ENCODE peak calls at places on chromosomes 3 and 15, in ten cellular contexts. V is fibroblast of lung, B is PC-3, I is trophoblast cell, H is H9, Q is GM23248, N is OCI-LY7, M is neuronal stem cell, R is SK-N-SH, E is Karpas-422. A is an unnamed sample.

GRCh38 chr15:40992825-40993224 is 39.6 kb downstream of the CHAC1 start:
- DNase-seq in E (no peak), B (no peak), H (no peak), V (no peak), Q (no peak), I (peak), N (no peak), R (no peak), M (no peak), A (no peak)

GRCh38 chr3:58234516-58234931 is 3.1 kb upstream of the ABHD6 start:
- DNase-seq in Q (peak), V (peak), E (no peak), I (no peak), B (peak), H (no peak), N (no peak), M (no peak), R (no peak), A (peak)

GRCh38 chr3:143084856-143085731 is 34.5 kb upstream of the CHST2 start:
- DNase-seq in E (peak), B (peak), I (peak), R (no peak), Q (peak), H (no peak), M (no peak), N (no peak), V (no peak), A (peak)

GRCh38 chr15:66454143-66454542 is 43.4 kb downstream of the SNAPC5 start:
- DNase-seq in V (peak), R (no peak), H (no peak), M (no peak), E (no peak), B (peak), I (no peak), N (no peak), Q (peak), A (no peak)

GRCh38 chr3:134713673-134714072 is 62.9 kb upstream of the KY start:
- DNase-seq in R (no peak), V (no peak), M (no peak), B (no peak), E (peak), N (no peak), I (no peak), Q (no peak), H (no peak), A (no peak)

GRCh38 chr3:39127907-39128303 is 20.4 kb downstream of the TTC21A start:
- DNase-seq in I (no peak), Q (no peak), R (no peak), E (no peak), B (no peak), V (no peak), M (no peak), H (no peak), N (peak), A (no peak)

GRCh38 chr15:61062268-61062667 is 166.8 kb downstream of the RORA start:
- DNase-seq in H (no peak), I (no peak), Q (no peak), B (no peak), R (no peak), E (no peak), V (no peak), M (no peak), N (no peak), A (no peak)

GRCh38 chr3:17055374-17056276 is 170.9 kb downstream of the PLCL2 start:
- DNase-seq in M (no peak), B (no peak), I (no peak), N (no peak), H (no peak), E (no peak), V (peak), Q (peak), R (no peak), A (peak)

DNA sequence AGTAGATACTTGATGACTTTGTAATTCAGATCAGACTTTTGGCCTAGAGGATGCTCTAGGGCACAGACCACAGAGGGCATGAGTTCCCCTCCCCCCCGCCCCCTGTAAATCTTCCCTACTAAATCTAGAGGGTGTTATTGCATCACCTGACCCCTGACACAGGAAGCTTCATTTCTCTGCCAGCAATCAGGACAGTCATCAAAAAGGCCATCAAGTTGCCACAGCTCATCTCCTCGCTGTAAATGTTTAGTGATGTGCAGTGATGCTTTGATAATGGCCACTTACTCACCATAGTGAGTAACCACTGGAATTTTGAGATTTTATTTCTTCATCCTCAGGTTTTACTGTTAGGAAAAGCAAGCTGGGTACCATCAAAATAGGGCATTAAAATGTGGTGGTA is 289.2 kb upstream of the CHRM5 start:
- DNase-seq in E (no peak), B (no peak), R (no peak), I (no peak), N (peak), H (no peak), V (no peak), M (no peak), Q (peak), A (no peak)
- H3K4me2 ChIP-seq in E (no peak), B (no peak), R (no peak), I (no peak), N (peak), H (no peak), V (no peak), M (no peak), Q (no peak), A (no peak)

DNA sequence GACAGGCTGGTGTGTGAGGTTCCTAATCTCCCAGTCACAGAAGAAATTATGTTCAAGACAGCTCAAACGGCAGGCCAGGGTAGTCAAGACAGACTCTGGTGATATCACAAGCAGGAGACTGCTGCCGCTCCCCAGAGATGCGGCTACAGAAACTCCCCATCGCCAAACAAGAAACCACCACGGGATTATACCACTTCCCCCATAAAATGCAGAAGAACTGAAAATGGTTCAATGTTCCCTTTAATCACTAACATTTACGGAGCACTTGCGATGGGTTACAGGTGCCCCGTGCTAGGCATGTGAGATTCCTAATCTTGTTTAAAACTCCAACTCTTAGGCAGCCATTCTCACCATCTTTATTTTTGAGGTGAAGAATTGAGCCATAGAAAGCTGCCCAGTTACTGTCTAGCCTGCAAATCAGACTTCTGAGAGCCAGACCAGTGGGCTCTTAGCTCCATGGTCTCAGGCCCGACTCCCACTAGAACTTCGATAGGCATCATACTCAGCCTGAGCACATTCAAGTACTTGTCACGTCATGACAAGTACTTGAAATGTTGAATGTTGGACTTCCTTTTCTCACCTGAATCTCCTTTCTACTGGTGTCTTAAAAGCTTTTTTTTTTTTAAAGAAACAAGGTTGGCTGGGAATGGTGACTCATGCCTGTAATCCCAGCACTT is 58.4 kb downstream of the TBC1D2B start:
- DNase-seq in V (no peak), R (no peak), M (no peak), E (no peak), N (no peak), Q (no peak), B (no peak), H (no peak), I (no peak), A (no peak)
- H3K4me2 ChIP-seq in V (no peak), R (no peak), M (no peak), E (no peak), N (no peak), Q (no peak), B (no peak), H (no peak), I (no peak), A (no peak)

DNA sequence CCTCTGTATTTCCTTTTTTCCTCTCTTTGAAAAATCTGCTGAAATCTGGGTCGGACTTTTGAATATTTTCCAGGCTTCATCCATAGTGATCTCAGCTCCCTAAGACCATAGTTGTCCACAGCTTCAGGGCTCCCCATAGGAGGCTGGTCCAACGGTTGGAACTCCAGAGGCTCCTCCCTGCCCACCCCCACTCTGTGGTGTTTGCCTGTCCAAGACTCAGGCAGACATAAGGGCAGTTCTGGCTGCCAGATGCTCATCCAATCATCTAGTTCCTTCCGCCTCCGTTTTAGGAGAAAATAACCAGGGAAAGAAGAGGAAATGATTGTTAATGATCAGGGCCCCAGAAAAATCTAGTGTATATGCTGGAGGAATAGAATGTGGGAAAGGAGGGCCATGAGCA is 27.9 kb upstream of the PRTG start:
- DNase-seq in H (no peak), B (no peak), V (no peak), N (no peak), I (no peak), R (peak), E (no peak), Q (peak), M (no peak), A (no peak)
- H3K4me2 ChIP-seq in H (no peak), B (no peak), V (no peak), N (no peak), I (no peak), R (no peak), E (no peak), Q (no peak), M (no peak), A (no peak)

DNA sequence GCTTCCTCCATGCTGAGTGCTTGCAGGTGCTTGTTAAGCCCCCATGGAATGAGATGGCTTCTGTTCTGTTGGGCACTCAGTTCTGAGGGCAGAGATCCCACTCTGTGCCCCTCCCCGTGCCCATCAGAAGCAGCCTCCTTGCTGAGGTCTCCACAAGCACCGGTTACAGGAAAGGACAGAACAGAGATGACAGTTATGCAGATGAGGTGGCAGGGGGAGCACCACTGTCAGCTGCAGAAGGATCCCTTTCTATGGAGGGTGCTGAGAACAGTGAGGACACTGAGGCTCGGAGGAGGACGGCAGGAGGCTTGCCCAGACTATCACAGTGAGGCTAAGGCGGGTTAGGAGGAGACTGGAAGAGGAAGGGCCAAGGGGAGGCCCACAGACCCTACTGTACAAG is 12.4 kb downstream of the CACNA2D2 start:
- DNase-seq in E (no peak), B (no peak), V (no peak), R (no peak), H (no peak), M (no peak), I (no peak), Q (no peak), N (peak), A (no peak)
- H3K4me2 ChIP-seq in E (no peak), B (no peak), V (no peak), R (no peak), H (no peak), M (no peak), I (no peak), Q (no peak), N (peak), A (no peak)

GRCh38 chr3:97612632-97613031 is 151.9 kb upstream of the ARL6 start:
- DNase-seq in R (no peak), V (no peak), B (no peak), M (no peak), H (no peak), I (no peak), N (no peak), Q (no peak), E (no peak), A (no peak)
- H3K4me2 ChIP-seq in R (no peak), V (no peak), B (no peak), M (no peak), H (no peak), I (no peak), N (no peak), Q (no peak), E (no peak), A (no peak)

GRCh38 chr3:126267976-126268615 is 87.7 kb upstream of the ALDH1L1 start:
- DNase-seq in N (no peak), R (no peak), M (no peak), V (no peak), E (no peak), Q (no peak), B (no peak), I (no peak), H (no peak), A (no peak)

GRCh38 chr3:126268866-126269265 is 88.3 kb downstream of the KLF15 start:
- DNase-seq in V (no peak), M (no peak), N (no peak), Q (no peak), E (no peak), B (no peak), H (no peak), I (no peak), R (no peak), A (no peak)

GRCh38 chr3:126266850-126267168 is 86.4 kb upstream of the ALDH1L1 start:
- DNase-seq in I (no peak), H (no peak), R (no peak), V (no peak), Q (no peak), E (no peak), B (no peak), N (no peak), M (no peak), A (no peak)

GRCh38 chr3:126266291-126266840 is 86.0 kb upstream of the ALDH1L1 start:
- DNase-seq in V (peak), E (no peak), H (no peak), B (no peak), R (no peak), N (no peak), Q (peak), M (no peak), I (no peak), A (no peak)

GRCh38 chr3:126267169-126267975 is 87.0 kb upstream of the ALDH1L1 start:
- DNase-seq in E (no peak), I (peak), V (peak), Q (peak), H (peak), B (peak), N (no peak), M (peak), R (peak), A (peak)
- H3K4me2 ChIP-seq in E (no peak), I (peak), V (peak), Q (peak), H (peak), B (peak), N (no peak), M (peak), R (peak), A (peak)

DNA sequence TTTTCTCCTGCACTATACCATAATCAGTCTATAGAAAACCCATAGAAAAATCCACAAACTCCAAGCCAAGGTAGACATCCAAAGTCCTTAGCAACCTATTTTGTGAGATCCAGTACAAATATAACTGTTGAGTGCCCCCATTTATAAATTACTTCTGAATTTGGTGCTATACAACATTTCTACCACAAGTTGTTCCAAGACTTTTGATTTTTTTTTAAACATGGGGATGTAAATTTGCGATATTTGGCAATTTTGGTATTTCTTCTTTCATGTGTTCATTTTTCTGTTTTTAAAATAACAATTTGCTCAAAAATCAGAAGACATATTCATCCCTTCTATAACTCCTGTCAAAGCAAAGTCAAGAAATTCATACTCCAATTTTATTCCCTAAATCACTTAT is 763.8 kb downstream of the ROBO1 start:
- DNase-seq in N (no peak), B (no peak), I (no peak), Q (no peak), E (no peak), M (no peak), V (no peak), H (no peak), R (no peak), A (no peak)
- H3K4me2 ChIP-seq in N (no peak), B (no peak), I (no peak), Q (no peak), E (no peak), M (no peak), V (no peak), H (no peak), R (no peak), A (no peak)

GRCh38 chr3:32239638-32240550 is 1.4 kb downstream of the CMTM8 start:
- DNase-seq in N (peak), M (peak), H (peak), B (peak), R (peak), Q (peak), I (no peak), V (peak), E (peak), A (no peak)

GRCh38 chr3:32237670-32238026 is 832 bp upstream of the CMTM8 start:
- DNase-seq in N (no peak), Q (no peak), I (no peak), H (no peak), R (no peak), M (no peak), B (no peak), V (no peak), E (no peak), A (no peak)

GRCh38 chr3:32238816-32239637 is 547 bp downstream of the CMTM8 start:
- DNase-seq in E (peak), V (peak), N (peak), M (no peak), Q (peak), H (peak), B (peak), R (no peak), I (peak), A (peak)

GRCh38 chr3:32236377-32236776 is 2.1 kb upstream of the CMTM8 start:
- DNase-seq in B (no peak), E (no peak), I (no peak), Q (no peak), V (no peak), N (no peak), M (no peak), H (no peak), R (no peak), A (no peak)

GRCh38 chr3:32238027-32238815 is at the start of gene CMTM8:
- DNase-seq in V (peak), Q (peak), H (peak), M (peak), N (peak), E (peak), R (peak), B (peak), I (peak), A (no peak)
- H3K4me2 ChIP-seq in V (peak), Q (peak), H (peak), M (peak), N (peak), E (peak), R (peak), B (peak), I (peak), A (peak)

DNA sequence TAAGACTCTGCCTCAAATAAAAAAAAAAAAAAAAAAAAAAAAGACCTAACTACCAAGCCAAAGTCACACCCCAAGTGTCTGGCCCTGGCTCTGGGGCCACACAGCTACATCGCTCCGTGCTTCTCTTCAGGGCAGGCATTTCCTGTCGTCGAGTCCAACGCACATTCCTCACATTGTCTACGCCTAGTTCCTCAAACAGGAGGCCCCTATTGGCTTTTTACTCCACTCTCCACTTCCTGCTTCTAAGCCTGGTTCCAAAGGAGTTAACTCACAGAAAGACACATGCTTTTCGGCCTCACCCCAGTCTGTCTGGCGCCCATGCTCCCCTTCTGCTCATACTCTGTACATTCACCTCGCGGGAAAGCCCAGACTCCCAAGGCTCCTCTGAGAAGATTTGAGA is 28.8 kb downstream of the KNG1 start:
- DNase-seq in N (no peak), R (no peak), Q (peak), I (no peak), M (no peak), V (peak), E (no peak), H (peak), B (no peak), A (peak)
- H3K4me2 ChIP-seq in N (no peak), R (no peak), Q (peak), I (no peak), M (no peak), V (no peak), E (no peak), H (no peak), B (no peak), A (peak)

DNA sequence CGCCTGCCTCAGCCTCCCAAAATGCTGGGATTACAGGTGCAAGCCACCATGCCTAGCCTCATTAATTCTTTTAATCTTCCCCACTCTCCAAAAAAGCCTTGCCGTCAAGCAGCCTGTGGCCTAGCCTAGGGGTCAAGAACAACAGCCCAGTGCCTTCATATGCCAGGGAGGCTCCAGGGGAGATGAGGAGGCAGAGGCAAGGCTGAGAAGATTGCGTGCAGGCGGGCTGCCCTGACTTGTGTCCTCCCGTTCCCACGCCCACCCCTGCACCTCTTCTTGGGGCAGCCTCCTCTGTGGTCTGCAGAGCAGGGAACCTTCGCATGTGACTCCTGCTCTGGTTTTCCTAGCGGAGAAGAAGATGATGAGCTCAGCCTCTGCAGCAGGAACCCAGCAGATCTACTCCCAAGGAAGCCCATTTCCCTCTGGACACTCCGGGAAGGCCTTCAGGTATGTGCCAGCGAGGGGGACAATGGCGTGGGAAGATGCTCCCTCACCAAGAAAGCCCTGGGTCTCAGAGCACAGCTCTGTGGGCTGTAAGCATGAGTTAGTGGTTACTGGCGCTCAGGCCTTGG is 118.5 kb upstream of the ABHD17C start:
- DNase-seq in E (no peak), N (no peak), V (no peak), R (no peak), Q (no peak), M (no peak), B (no peak), H (peak), I (no peak), A (no peak)
- H3K4me2 ChIP-seq in E (no peak), N (no peak), V (no peak), R (no peak), Q (no peak), M (no peak), B (no peak), H (no peak), I (no peak), A (no peak)

A was measured in astrocyte.